ENCODE peak calls at places on chromosome 21, in eight cellular contexts. N is neural progenitor cell; Z is MM.1S; T is ovary; O is pancreas; J is tibial nerve; X is thoracic aorta; D is CD4-positive, CD25-positive, alpha-beta regulatory T cell. Y is an unnamed sample.

GRCh38 chr21:45482899-45483821 is 59.1 kb downstream of the SLC19A1 start:
- DNase-seq in N (no peak), Z (no peak), T (no peak), O (no peak), J (no peak), X (no peak), D (no peak), Y (no peak)

GRCh38 chr21:20519076-20519475 is 479.1 kb upstream of the NCAM2 start:
- DNase-seq in N (no peak), Z (no peak), T (no peak), O (no peak), J (no peak), X (no peak), D (no peak), Y (no peak)

GRCh38 chr21:29351691-29352090 is 53.0 kb downstream of the BACH1 start:
- DNase-seq in N (no peak), Z (no peak), T (no peak), O (peak; percentile 70), J (no peak), X (no peak), D (no peak), Y (no peak)

GRCh38 chr21:22728091-22728490 is 1729.9 kb downstream of the NCAM2 start:
- DNase-seq in N (peak; percentile 4), Z (no peak), T (no peak), O (no peak), J (no peak), X (no peak), D (no peak), Y (no peak)

GRCh38 chr21:33314096-33314495 is 10.7 kb upstream of the IFNAR1 start:
- DNase-seq in N (no peak), Z (no peak), T (no peak), O (no peak), J (no peak), X (no peak), D (no peak), Y (no peak)

GRCh38 chr21:32921632-32922230 is 104.0 kb upstream of the OLIG2 start:
- DNase-seq in N (peak; percentile 50), Z (peak; percentile 64), T (no peak), O (no peak), J (no peak), X (no peak), D (peak; percentile 3), Y (no peak)

GRCh38 chr21:40254540-40255455 is 387.6 kb downstream of the PCP4 start:
- DNase-seq in N (no peak), Z (no peak), T (no peak), O (no peak), J (no peak), X (no peak), D (no peak), Y (no peak)

GRCh38 chr21:17613242-17613676 is 558 bp upstream of the BTG3 start:
- DNase-seq in N (no peak), Z (no peak), T (peak; percentile 64), O (peak; percentile 12), J (peak; percentile 17), X (peak; percentile 14), D (peak; percentile 4), Y (peak; percentile 77)

GRCh38 chr21:38839683-38840286 is 34.1 kb downstream of the ETS2 start:
- DNase-seq in N (no peak), Z (no peak), T (no peak), O (no peak), J (no peak), X (no peak), D (no peak), Y (no peak)

GRCh38 chr21:28758883-28759242 is 233.8 kb downstream of the LTN1 start:
- DNase-seq in N (no peak), Z (no peak), T (no peak), O (no peak), J (no peak), X (no peak), D (no peak), Y (no peak)

GRCh38 chr21:18499761-18500376 is 96.3 kb upstream of the TMPRSS15 start:
- DNase-seq in N (peak; percentile 73), Z (peak; percentile 73), T (no peak), O (no peak), J (peak; percentile 28), X (no peak), D (no peak), Y (no peak)

GRCh38 chr21:36852293-36852692 is 114.2 kb downstream of the HLCS start:
- DNase-seq in N (no peak), Z (no peak), T (no peak), O (no peak), J (no peak), X (no peak), D (no peak), Y (no peak)
- H3K27ac ChIP-seq in N (no peak overlapping the region), Z (no peak overlapping the region), T (no peak overlapping the region), O (no peak overlapping the region), J (no peak overlapping the region), X (no peak overlapping the region), D (no peak overlapping the region), Y (no peak overlapping the region)

DNA sequence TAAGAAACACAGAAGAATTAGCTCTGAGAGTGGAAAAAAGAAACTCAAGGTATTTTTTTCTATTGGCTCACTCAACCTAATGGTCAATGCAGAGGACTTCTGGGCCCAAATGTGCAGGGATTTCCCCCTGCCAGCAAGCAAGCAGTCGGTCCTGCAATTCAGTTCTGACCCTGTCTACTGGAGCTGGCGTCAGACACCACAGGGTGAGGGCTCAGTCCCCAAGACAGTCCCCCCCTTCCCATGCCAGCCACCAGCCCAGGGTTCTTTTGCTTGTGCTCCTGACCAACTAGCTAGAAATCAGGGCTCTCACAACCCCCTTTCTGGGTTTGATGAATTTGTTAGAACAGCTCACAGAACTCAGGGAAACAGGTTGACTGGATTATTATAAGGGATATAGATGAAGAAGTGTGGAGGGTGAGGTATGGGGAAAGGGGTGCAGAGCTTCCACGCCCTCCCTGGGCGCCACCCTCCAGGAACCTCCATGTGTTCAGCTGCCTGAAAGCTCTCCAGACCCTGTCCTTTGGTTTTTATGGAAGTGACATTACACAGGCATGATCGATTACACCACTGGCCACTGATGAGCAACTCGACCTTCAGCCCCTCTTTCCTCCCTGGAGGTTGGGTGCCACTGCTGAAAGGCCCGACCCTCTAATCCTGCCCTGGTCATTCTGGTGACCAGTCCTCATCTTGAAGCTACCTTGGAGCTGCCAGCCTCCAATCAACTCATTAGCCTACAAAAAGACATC is 22.5 kb upstream of the PWP2 start:
- DNase-seq in N (no peak), Z (no peak), T (no peak), O (no peak), J (no peak), X (no peak), D (no peak), Y (peak; percentile 67)
- H3K4me3 ChIP-seq in N (no peak overlapping the region), Z (no peak overlapping the region), T (no peak overlapping the region), O (no peak overlapping the region), J (no peak overlapping the region), X (no peak overlapping the region), D (peak overlapping the region; percentile 53), Y (no peak overlapping the region)

GRCh38 chr21:41929248-41929647 is 24.6 kb downstream of the C2CD2 start:
- DNase-seq in N (no peak), Z (no peak), T (no peak), O (no peak), J (no peak), X (no peak), D (no peak), Y (no peak)
- H3K27ac ChIP-seq in N (no peak overlapping the region), Z (peak overlapping the region; percentile 86), T (no peak overlapping the region), O (no peak overlapping the region), J (no peak overlapping the region), X (no peak overlapping the region), D (no peak overlapping the region), Y (peak overlapping the region; percentile 63)

GRCh38 chr21:26845066-26845749 is at the start of gene ADAMTS1:
- DNase-seq in N (peak; percentile 95), Z (peak; percentile 45), T (peak; percentile 99), O (peak; percentile 59), J (peak; percentile 91), X (peak; percentile 77), D (no peak), Y (peak; percentile 96)
- H3K4me3 ChIP-seq in N (peak within 1 kb of the TSS; percentile 72), Z (peak within 1 kb of the TSS; percentile 78), T (peak within 1 kb of the TSS; percentile 87), O (peak within 1 kb of the TSS; percentile 47), J (peak within 1 kb of the TSS; percentile 59), X (peak within 1 kb of the TSS; percentile 87), D (no peak within 1 kb of the TSS), Y (peak within 1 kb of the TSS; percentile 82)

GRCh38 chr21:37447288-37447936 is 80.8 kb downstream of the DYRK1A start:
- DNase-seq in N (peak; percentile 48), Z (no peak), T (no peak), O (no peak), J (no peak), X (no peak), D (no peak), Y (no peak)
- H3K27ac ChIP-seq in N (peak overlapping the region; percentile 9), Z (no peak overlapping the region), T (no peak overlapping the region), O (no peak overlapping the region), J (no peak overlapping the region), X (no peak overlapping the region), D (peak overlapping the region; percentile 25), Y (no peak overlapping the region)

DNA sequence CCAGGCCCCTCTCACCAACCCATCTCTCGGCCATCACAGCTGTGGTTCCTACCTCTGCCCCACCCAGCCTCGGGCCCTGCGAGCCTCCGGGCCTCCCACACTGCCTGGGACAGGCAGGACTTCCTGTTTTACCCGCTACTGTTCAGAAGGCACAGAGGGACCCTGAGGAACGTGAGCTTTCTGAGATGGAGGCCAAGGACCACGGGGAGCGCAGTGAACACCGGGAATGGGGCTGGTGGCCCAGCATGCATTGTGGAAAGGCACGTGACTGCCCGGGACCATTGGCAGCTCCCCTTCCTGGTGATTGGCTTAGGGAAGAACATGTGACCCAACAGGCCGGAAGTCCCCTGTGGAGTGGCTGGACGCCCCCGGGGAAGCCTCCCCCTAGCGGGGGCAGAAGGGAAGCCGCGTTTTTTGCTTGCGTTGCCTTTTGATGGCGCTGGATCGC is 7.0 kb downstream of the S100B start:
- DNase-seq in N (no peak), Z (no peak), T (no peak), O (no peak), J (no peak), X (no peak), D (no peak), Y (no peak)
- H3K4me3 ChIP-seq in N (no peak overlapping the region), Z (no peak overlapping the region), T (no peak overlapping the region), O (no peak overlapping the region), J (no peak overlapping the region), X (no peak overlapping the region), D (no peak overlapping the region), Y (no peak overlapping the region)

DNA sequence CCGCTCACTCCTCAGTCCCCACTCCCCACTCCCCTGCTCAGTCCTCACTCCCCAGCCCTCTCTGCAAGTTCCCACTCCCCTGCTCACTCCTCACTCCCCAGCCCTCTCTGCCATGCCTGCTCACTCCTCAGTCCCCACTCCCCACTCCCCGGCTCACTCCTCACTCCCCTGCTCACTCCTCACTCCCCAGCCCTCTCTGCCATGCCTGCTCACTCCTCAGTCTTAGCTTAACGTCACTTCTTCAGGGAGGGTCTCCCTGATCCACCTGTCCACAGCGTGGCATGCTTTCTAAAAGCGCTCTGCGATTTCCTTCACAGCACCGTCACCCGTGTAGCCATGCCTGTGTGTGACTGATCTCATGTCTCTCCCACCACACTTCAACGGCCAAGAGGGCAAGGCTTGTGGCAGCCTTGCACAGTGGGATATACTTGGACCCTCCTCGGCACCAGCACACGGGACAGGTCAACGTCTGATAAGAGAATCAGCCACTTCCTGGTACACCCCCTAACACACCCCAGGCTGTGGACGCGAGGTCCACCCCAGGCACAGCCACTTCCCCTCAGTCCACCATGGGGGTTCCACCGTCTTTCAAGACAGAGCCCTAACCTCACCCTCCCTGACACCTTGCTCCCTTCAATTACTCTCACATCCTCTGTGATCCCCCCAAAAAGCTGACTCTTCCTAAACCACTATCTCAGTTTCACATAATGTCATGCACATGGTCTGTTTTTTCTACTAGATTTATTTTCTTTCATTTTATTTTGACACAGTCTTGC is 14.0 kb downstream of the PRDM15 start:
- DNase-seq in N (no peak), Z (peak; percentile 75), T (no peak), O (no peak), J (no peak), X (no peak), D (no peak), Y (no peak)
- H3K27ac ChIP-seq in N (no peak overlapping the region), Z (peak overlapping the region; percentile 84), T (no peak overlapping the region), O (no peak overlapping the region), J (no peak overlapping the region), X (no peak overlapping the region), D (no peak overlapping the region), Y (no peak overlapping the region)